ENCODE peak calls at places on chromosomes 5 and 9, in five cellular contexts. One of them, this sample, is unnamed.

GRCh38 chr5:37717613-37718431 is 122.0 kb downstream of the GDNF start:
- DNase-seq in effector CD4-positive, alpha-beta T cell: no peak
- DNase-seq in stimulated activated CD8-positive, alpha-beta memory T cell treated with anti-CD3 and anti-CD28 coated beads, Interleukin-15, amount 100 ng/mL, for 1 hour: no peak
- DNase-seq in mucosa of descending colon: peak
- DNase-seq in WTC11: peak
- DNase-seq in this sample: no peak

GRCh38 chr9:28073278-28073677 is 500.0 kb upstream of the C9orf72 start:
- DNase-seq in effector CD4-positive, alpha-beta T cell: no peak
- DNase-seq in stimulated activated CD8-positive, alpha-beta memory T cell treated with anti-CD3 and anti-CD28 coated beads, Interleukin-15, amount 100 ng/mL, for 1 hour: no peak
- DNase-seq in mucosa of descending colon: no peak
- DNase-seq in WTC11: peak
- DNase-seq in this sample: peak

GRCh38 chr5:132928008-132928407 is 35.4 kb downstream of the AFF4 start:
- DNase-seq in effector CD4-positive, alpha-beta T cell: no peak
- DNase-seq in stimulated activated CD8-positive, alpha-beta memory T cell treated with anti-CD3 and anti-CD28 coated beads, Interleukin-15, amount 100 ng/mL, for 1 hour: no peak
- DNase-seq in mucosa of descending colon: no peak
- DNase-seq in WTC11: no peak
- DNase-seq in this sample: no peak

GRCh38 chr9:29214162-29214520 is 1640.9 kb upstream of the C9orf72 start:
- DNase-seq in effector CD4-positive, alpha-beta T cell: no peak
- DNase-seq in stimulated activated CD8-positive, alpha-beta memory T cell treated with anti-CD3 and anti-CD28 coated beads, Interleukin-15, amount 100 ng/mL, for 1 hour: no peak
- DNase-seq in mucosa of descending colon: no peak
- DNase-seq in WTC11: peak
- DNase-seq in this sample: peak

GRCh38 chr5:134070979-134071849 is 43.3 kb upstream of the TCF7 start:
- DNase-seq in effector CD4-positive, alpha-beta T cell: no peak
- DNase-seq in stimulated activated CD8-positive, alpha-beta memory T cell treated with anti-CD3 and anti-CD28 coated beads, Interleukin-15, amount 100 ng/mL, for 1 hour: no peak
- DNase-seq in mucosa of descending colon: peak
- DNase-seq in WTC11: peak
- DNase-seq in this sample: peak

GRCh38 chr9:110029815-110030480 is 178.0 kb downstream of the C9orf152 start:
- DNase-seq in effector CD4-positive, alpha-beta T cell: no peak
- DNase-seq in stimulated activated CD8-positive, alpha-beta memory T cell treated with anti-CD3 and anti-CD28 coated beads, Interleukin-15, amount 100 ng/mL, for 1 hour: no peak
- DNase-seq in mucosa of descending colon: no peak
- DNase-seq in WTC11: no peak
- DNase-seq in this sample: no peak

GRCh38 chr9:21690561-21690960 is 111.9 kb upstream of the MTAP start:
- DNase-seq in effector CD4-positive, alpha-beta T cell: no peak
- DNase-seq in stimulated activated CD8-positive, alpha-beta memory T cell treated with anti-CD3 and anti-CD28 coated beads, Interleukin-15, amount 100 ng/mL, for 1 hour: no peak
- DNase-seq in mucosa of descending colon: no peak
- DNase-seq in WTC11: no peak
- DNase-seq in this sample: no peak

GRCh38 chr9:82168585-82168984 is 180.0 kb downstream of the SPATA31D1 start:
- DNase-seq in effector CD4-positive, alpha-beta T cell: no peak
- DNase-seq in stimulated activated CD8-positive, alpha-beta memory T cell treated with anti-CD3 and anti-CD28 coated beads, Interleukin-15, amount 100 ng/mL, for 1 hour: no peak
- DNase-seq in mucosa of descending colon: no peak
- DNase-seq in WTC11: no peak
- DNase-seq in this sample: no peak

GRCh38 chr9:16257604-16258003 is 612.9 kb downstream of the BNC2 start:
- DNase-seq in effector CD4-positive, alpha-beta T cell: no peak
- DNase-seq in stimulated activated CD8-positive, alpha-beta memory T cell treated with anti-CD3 and anti-CD28 coated beads, Interleukin-15, amount 100 ng/mL, for 1 hour: no peak
- DNase-seq in mucosa of descending colon: no peak
- DNase-seq in WTC11: no peak
- DNase-seq in this sample: no peak

GRCh38 chr5:56838409-56839039 is 23.2 kb downstream of the MAP3K1 start:
- DNase-seq in effector CD4-positive, alpha-beta T cell: no peak
- DNase-seq in stimulated activated CD8-positive, alpha-beta memory T cell treated with anti-CD3 and anti-CD28 coated beads, Interleukin-15, amount 100 ng/mL, for 1 hour: no peak
- DNase-seq in mucosa of descending colon: no peak
- DNase-seq in WTC11: no peak
- DNase-seq in this sample: no peak

GRCh38 chr9:97811534-97812246 is 41.3 kb upstream of the FOXE1 start:
- DNase-seq in effector CD4-positive, alpha-beta T cell: no peak
- DNase-seq in stimulated activated CD8-positive, alpha-beta memory T cell treated with anti-CD3 and anti-CD28 coated beads, Interleukin-15, amount 100 ng/mL, for 1 hour: no peak
- DNase-seq in mucosa of descending colon: no peak
- DNase-seq in WTC11: no peak
- DNase-seq in this sample: no peak

This sample was measured in ELF-1.